ENCODE peak calls at places on chromosomes 16 and 17, in seven cellular contexts. H, L, W, X, P, G and U are unnamed samples.
A peak's percentile ranks its signal among the peaks of the same experiment; 100 is the strongest.

GRCh38 chr16:11224894-11225676 is 30.9 kb downstream of the SOCS1 start:
- DNase-seq in W (peak; percentile 26), P (no peak), G (peak; percentile 83), L (peak; percentile 90), X (peak; percentile 95), H (no peak), U (peak; percentile 73)

GRCh38 chr16:83002351-83003334 is 375.9 kb downstream of the CDH13 start:
- DNase-seq in L (no peak), W (no peak), G (no peak), P (no peak), X (no peak), H (peak; percentile 59), U (no peak)

GRCh38 chr17:18374216-18374615 is 3.4 kb upstream of the EVPLL start:
- DNase-seq in P (no peak), G (no peak), W (no peak), L (no peak), H (no peak), X (no peak), U (no peak)

GRCh38 chr16:10386517-10387377 is 886 bp downstream of the ATF7IP2 start:
- DNase-seq in G (no peak), P (no peak), X (no peak), L (peak; percentile 39), W (no peak), H (no peak), U (no peak)

GRCh38 chr17:17971431-17972125 is 622 bp downstream of the TOM1L2 start:
- DNase-seq in X (no peak), H (no peak), G (peak; percentile 10), L (peak; percentile 23), W (peak; percentile 41), P (no peak), U (no peak)

GRCh38 chr17:47801906-47802305 is 19.7 kb downstream of the OSBPL7 start:
- DNase-seq in P (no peak), H (no peak), X (no peak), G (no peak), W (no peak), L (no peak), U (no peak)

GRCh38 chr17:58303981-58304734 is 23.4 kb upstream of the MPO start:
- DNase-seq in P (no peak), L (peak; percentile 51), W (peak; percentile 40), H (peak; percentile 90), X (peak; percentile 93), G (peak; percentile 42), U (peak; percentile 55)

GRCh38 chr17:61285483-61286320 is 113.9 kb upstream of the TBX2 start:
- DNase-seq in G (no peak), L (no peak), X (no peak), H (no peak), W (peak; percentile 64), P (no peak), U (no peak)

GRCh38 chr16:20946015-20946629 is 45.6 kb downstream of the LYRM1 start:
- DNase-seq in G (no peak), H (no peak), P (no peak), X (no peak), W (no peak), L (no peak), U (no peak)

GRCh38 chr16:73028721-73029361 is 19.1 kb downstream of the ZFHX3 start:
- DNase-seq in W (no peak), G (no peak), P (no peak), X (no peak), H (no peak), L (no peak), U (no peak)

GRCh38 chr16:79213214-79213613 is 387.3 kb downstream of the MAF start:
- DNase-seq in H (no peak), G (no peak), L (no peak), P (no peak), W (no peak), X (no peak), U (no peak)

GRCh38 chr16:83068686-83069085 is 441.9 kb downstream of the CDH13 start:
- DNase-seq in G (no peak), H (no peak), L (no peak), X (no peak), P (no peak), W (no peak), U (no peak)

GRCh38 chr16:86069736-86070298 is 170.9 kb downstream of the IRF8 start:
- DNase-seq in L (no peak), H (no peak), X (no peak), W (no peak), P (no peak), G (no peak), U (no peak)

GRCh38 chr17:31830971-31831755 is 27.9 kb downstream of the COPRS start:
- DNase-seq in X (no peak), P (no peak), W (no peak), G (no peak), H (no peak), L (no peak), U (no peak)

GRCh38 chr17:31466096-31466495 is 74.6 kb downstream of the RAB11FIP4 start:
- DNase-seq in H (no peak), P (no peak), X (no peak), W (no peak), L (no peak), G (no peak), U (no peak)

GRCh38 chr16:73171380-73171779 is 123.5 kb upstream of the ZFHX3 start:
- DNase-seq in L (no peak), P (no peak), W (no peak), G (no peak), H (peak; percentile 57), X (no peak), U (no peak)

GRCh38 chr17:77916771-77917481 is 41.6 kb upstream of the TNRC6C start:
- DNase-seq in P (no peak), L (no peak), X (no peak), G (no peak), W (no peak), H (no peak), U (no peak)

GRCh38 chr17:59804910-59805381 is 87.8 kb downstream of the TUBD1 start:
- DNase-seq in L (no peak), P (no peak), H (no peak), X (no peak), G (no peak), W (no peak), U (no peak)

GRCh38 chr17:8581002-8581658 is 49.4 kb downstream of the MYH10 start:
- DNase-seq in W (no peak), P (no peak), G (no peak), X (peak; percentile 45), H (no peak), L (peak; percentile 4), U (no peak)

GRCh38 chr17:4588391-4588790 is 4.1 kb downstream of the SMTNL2 start:
- DNase-seq in H (no peak), L (no peak), X (no peak), W (peak; percentile 66), P (no peak), G (no peak), U (no peak)

GRCh38 chr16:2717360-2718263 is 2.4 kb downstream of the PRSS27 start:
- DNase-seq in G (no peak), H (no peak), W (no peak), L (no peak), P (no peak), X (no peak), U (no peak)

GRCh38 chr16:1346422-1347285 is 5.0 kb downstream of the TSR3 start:
- DNase-seq in L (no peak), H (no peak), X (no peak), G (no peak), P (no peak), W (no peak), U (no peak)

GRCh38 chr17:7296189-7296861 is 1.9 kb upstream of the YBX2 start:
- DNase-seq in X (peak; percentile 91), G (peak; percentile 40), P (peak; percentile 69), L (peak; percentile 69), H (peak; percentile 83), W (peak; percentile 86), U (peak; percentile 71)

GRCh38 chr16:75420987-75421819 is 12.1 kb downstream of the CFDP1 start:
- DNase-seq in L (no peak), G (no peak), P (peak; percentile 49), H (peak; percentile 77), W (peak; percentile 85), X (no peak), U (no peak)

GRCh38 chr17:63993368-63993990 is 4.7 kb upstream of the PRR29 start:
- DNase-seq in H (no peak), G (peak; percentile 79), P (no peak), X (no peak), L (peak; percentile 33), W (peak; percentile 9), U (no peak)

GRCh38 chr17:933168-934083 is 46.1 kb downstream of the NXN start:
- DNase-seq in H (no peak), P (no peak), L (no peak), G (no peak), W (no peak), X (no peak), U (no peak)

GRCh38 chr17:36647598-36647997 is 46.2 kb downstream of the MRM1 start:
- DNase-seq in L (no peak), X (no peak), P (no peak), W (no peak), H (peak; percentile 33), G (no peak), U (no peak)

GRCh38 chr17:82887255-82888164 is 47.7 kb upstream of the ZNF750 start:
- DNase-seq in P (no peak), L (no peak), W (no peak), H (no peak), G (no peak), X (no peak), U (no peak)

GRCh38 chr16:8682551-8683259 is 8.3 kb downstream of the ABAT start:
- DNase-seq in H (no peak), G (no peak), P (no peak), X (no peak), W (no peak), L (no peak), U (no peak)

GRCh38 chr17:3935825-3936355 is 19.6 kb upstream of the P2RX1 start:
- DNase-seq in H (no peak), W (no peak), X (no peak), L (no peak), P (no peak), G (no peak), U (no peak)

GRCh38 chr17:35376245-35376644 is 2.8 kb upstream of the SLFN11 start:
- DNase-seq in H (no peak), L (no peak), X (no peak), W (no peak), G (no peak), P (no peak), U (no peak)

GRCh38 chr16:66900721-66901441 is 17.8 kb downstream of the CDH16 start:
- DNase-seq in W (no peak), G (no peak), L (no peak), X (no peak), H (no peak), P (no peak), U (no peak)

GRCh38 chr17:28878981-28879380 is 18.6 kb downstream of the FLOT2 start:
- DNase-seq in G (no peak), W (no peak), L (no peak), X (peak; percentile 69), H (peak; percentile 78), P (no peak), U (no peak)

GRCh38 chr16:89860747-89861304 is 12.6 kb upstream of the TCF25 start:
- DNase-seq in P (no peak), G (peak; percentile 66), L (peak; percentile 71), H (peak; percentile 69), X (peak; percentile 96), W (peak; percentile 50), U (peak; percentile 83)